ENCODE peak calls at places on chromosomes 16 and 17, in nine cellular contexts. L is transverse colon; N is activated CD8-positive, alpha-beta T cell treated with anti-CD3 and anti-CD28 coated beads for 36 hours; J is MM.1S; K is AG04449; R is IMR-90; H is fibroblast of the aortic adventitia; Y is neural crest cell; M is AG09309. G is an unnamed sample.

GRCh38 chr16:27999687-28000086 is 63.8 kb downstream of the GSG1L start:
- DNase-seq in H (no peak), R (peak; percentile 12), Y (no peak), K (no peak), L (no peak), N (no peak), J (no peak), M (no peak), G (no peak)

GRCh38 chr16:88456356-88457292 is 3.5 kb downstream of the ZFPM1 start:
- DNase-seq in H (no peak), K (no peak), M (no peak), L (no peak), N (peak; percentile 89), R (no peak), J (no peak), Y (no peak), G (no peak)

GRCh38 chr16:53713403-53714013 is 9.6 kb downstream of the FTO start:
- DNase-seq in L (no peak), N (no peak), M (no peak), K (no peak), J (no peak), R (no peak), Y (no peak), H (peak; percentile 42), G (no peak)

GRCh38 chr17:3512512-3513171 is 36.8 kb downstream of the ASPA start:
- DNase-seq in J (no peak), L (peak; percentile 37), N (no peak), Y (peak; percentile 53), K (peak; percentile 4), R (peak; percentile 20), H (peak; percentile 81), M (no peak), G (no peak)

GRCh38 chr16:3829631-3830536 is 50.6 kb downstream of the CREBBP start:
- DNase-seq in K (no peak), L (no peak), Y (no peak), M (no peak), N (no peak), J (no peak), H (no peak), R (peak; percentile 72), G (no peak)

GRCh38 chr17:61353211-61353610 is 46.4 kb upstream of the TBX2 start:
- DNase-seq in H (no peak), K (no peak), N (no peak), Y (no peak), M (no peak), L (no peak), R (no peak), J (no peak), G (no peak)

GRCh38 chr17:72034000-72034399 is 86.8 kb upstream of the SOX9 start:
- DNase-seq in Y (no peak), M (no peak), H (no peak), J (no peak), K (no peak), L (no peak), R (no peak), N (no peak), G (no peak)

GRCh38 chr17:38701504-38702165 is 3.4 kb upstream of the MLLT6 start:
- DNase-seq in R (peak; percentile 71), Y (no peak), N (peak; percentile 95), H (peak; percentile 41), M (no peak), K (no peak), J (peak; percentile 72), L (peak; percentile 59), G (peak; percentile 35)

GRCh38 chr17:36722121-36722902 is 120.9 kb downstream of the MRM1 start:
- DNase-seq in M (no peak), H (peak; percentile 6), R (peak; percentile 5), Y (peak; percentile 77), J (no peak), K (no peak), L (peak; percentile 74), N (peak; percentile 90), G (no peak)

GRCh38 chr17:43359469-43360105 is 39.2 kb upstream of the ARL4D start:
- DNase-seq in J (no peak), Y (no peak), L (peak; percentile 21), R (no peak), H (no peak), K (no peak), N (no peak), M (no peak), G (no peak)

DNA sequence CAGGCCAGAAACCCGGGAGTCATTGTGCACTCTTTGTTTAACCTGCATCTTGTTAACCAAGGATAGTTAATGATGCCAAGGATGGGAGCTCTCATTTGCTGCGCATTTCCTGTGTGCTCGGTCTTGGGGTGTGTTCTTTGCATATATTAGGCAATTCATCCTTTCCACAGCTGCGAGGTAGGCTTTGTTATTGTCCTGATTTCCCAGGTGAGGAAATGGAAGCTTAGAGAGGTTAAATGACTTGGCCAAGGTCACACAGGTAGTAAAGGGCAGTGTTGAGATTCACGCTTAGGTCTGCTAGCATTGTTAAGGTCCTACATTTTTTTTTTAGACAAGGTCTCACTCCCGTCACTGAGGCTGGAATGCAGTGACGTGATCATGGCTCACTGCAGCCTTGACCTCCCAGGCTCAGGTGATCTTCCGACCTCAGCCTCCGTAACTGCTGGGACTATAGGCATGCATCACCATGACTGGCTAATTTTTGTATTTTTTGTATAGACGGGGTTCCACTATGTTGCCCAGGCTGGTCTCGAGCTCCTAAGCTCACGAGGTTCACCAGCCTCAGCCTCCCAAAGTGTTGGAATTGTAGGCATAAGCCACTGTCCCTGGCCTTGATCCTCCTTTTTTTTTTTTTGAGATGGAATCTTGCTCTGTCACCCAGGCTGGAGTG is 5.0 kb upstream of the LRRC75A start:
- DNase-seq in J (no peak), R (no peak), H (no peak), L (no peak), N (no peak), M (no peak), Y (no peak), K (no peak), G (no peak)
- TF ChIP-seq CTCF in J (no peak), R (no peak), H (no peak), L (no peak), N (no peak), M (no peak), Y (no peak), K (no peak), G (no peak)

GRCh38 chr17:80101946-80102706 is 745 bp downstream of the GAA start:
- DNase-seq in N (peak; percentile 25), J (no peak), R (peak; percentile 77), Y (no peak), K (no peak), H (peak; percentile 19), M (no peak), L (no peak), G (peak; percentile 8)

GRCh38 chr17:80099291-80100034 is 1.9 kb upstream of the GAA start:
- DNase-seq in L (no peak), K (no peak), Y (no peak), N (no peak), J (no peak), R (no peak), M (no peak), H (no peak), G (no peak)

GRCh38 chr17:80103061-80103481 is 1.7 kb downstream of the GAA start:
- DNase-seq in Y (no peak), J (no peak), M (no peak), H (no peak), R (no peak), K (no peak), L (no peak), N (no peak), G (peak; percentile 22)

GRCh38 chr17:80100035-80100323 is 1.4 kb upstream of the GAA start:
- DNase-seq in M (no peak), R (no peak), J (no peak), N (peak; percentile 11), K (no peak), H (no peak), L (no peak), Y (no peak), G (no peak)

DNA sequence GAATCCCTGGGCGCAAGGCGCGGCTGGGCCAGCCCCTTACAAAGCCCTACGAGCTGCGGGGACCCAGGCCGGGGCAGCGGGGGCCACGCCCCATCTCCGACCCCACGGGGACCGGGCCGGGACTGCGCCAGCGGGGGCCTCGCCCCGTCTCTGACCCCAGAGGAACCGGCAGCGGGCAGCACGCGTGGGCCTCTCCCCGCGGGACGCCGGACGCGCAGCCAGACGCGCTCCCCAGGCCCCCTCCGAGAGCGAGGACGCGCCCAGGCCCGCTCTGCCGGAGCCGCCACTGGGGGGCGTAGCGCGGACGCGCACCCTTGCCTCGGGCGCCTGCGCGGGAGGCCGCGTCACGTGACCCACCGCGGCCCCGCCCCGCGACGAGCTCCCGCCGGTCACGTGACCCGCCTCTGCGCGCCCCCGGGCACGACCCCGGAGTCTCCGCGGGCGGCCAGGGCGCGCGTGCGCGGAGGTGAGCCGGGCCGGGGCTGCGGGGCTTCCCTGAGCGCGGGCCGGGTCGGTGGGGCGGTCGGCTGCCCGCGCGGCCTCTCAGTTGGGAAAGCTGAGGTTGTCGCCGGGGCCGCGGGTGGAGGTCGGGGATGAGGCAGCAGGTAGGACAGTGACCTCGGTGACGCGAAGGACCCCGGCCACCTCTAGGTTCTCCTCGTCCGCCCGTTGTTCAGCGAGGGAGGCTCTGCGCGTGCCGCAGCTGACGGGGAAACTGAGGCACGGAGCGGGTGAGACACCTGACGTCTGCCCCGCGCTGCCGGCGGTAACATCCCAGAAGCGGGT is at the start of gene GAA:
- DNase-seq in R (peak; percentile 76), M (peak; percentile 11), K (no peak), N (peak; percentile 86), L (peak; percentile 88), H (peak; percentile 77), Y (peak; percentile 92), J (peak; percentile 88), G (peak; percentile 68)
- TF ChIP-seq CTCF in R (peak; percentile 91), M (peak; percentile 55), K (peak; percentile 80), N (peak; percentile 89), L (peak; percentile 85), H (peak; percentile 62), Y (peak; percentile 88), J (peak; percentile 47), G (peak; percentile 69)

GRCh38 chr17:81368623-81369022 is 26.6 kb upstream of the BAHCC1 start:
- DNase-seq in J (no peak), L (no peak), R (no peak), K (no peak), N (no peak), Y (no peak), M (no peak), H (no peak), G (no peak)

GRCh38 chr17:81374890-81375289 is 20.4 kb upstream of the BAHCC1 start:
- DNase-seq in N (no peak), M (no peak), R (no peak), H (no peak), K (no peak), Y (no peak), L (no peak), J (no peak), G (no peak)

GRCh38 chr17:81373536-81374160 is 21.6 kb upstream of the BAHCC1 start:
- DNase-seq in R (no peak), K (no peak), Y (no peak), N (no peak), J (no peak), H (no peak), M (no peak), L (no peak), G (no peak)

GRCh38 chr17:81370304-81370703 is 25.0 kb upstream of the BAHCC1 start:
- DNase-seq in N (no peak), J (no peak), L (no peak), Y (no peak), R (no peak), K (no peak), H (no peak), M (no peak), G (no peak)

GRCh38 chr17:81371910-81372760 is 23.1 kb upstream of the BAHCC1 start:
- DNase-seq in L (peak; percentile 38), R (peak; percentile 48), K (no peak), Y (no peak), M (no peak), J (no peak), N (no peak), H (peak; percentile 50), G (peak; percentile 50)
- TF ChIP-seq CTCF in L (peak; percentile 36), R (peak; percentile 52), K (peak; percentile 80), Y (peak; percentile 53), M (peak; percentile 72), J (no peak), N (no peak), H (peak; percentile 59), G (peak; percentile 44)

GRCh38 chr17:77542551-77543490 is 402.1 kb downstream of the SEC14L1 start:
- DNase-seq in H (peak; percentile 91), K (peak; percentile 40), N (peak; percentile 80), L (peak; percentile 76), J (peak; percentile 81), Y (peak; percentile 74), M (peak; percentile 57), R (peak; percentile 78), G (peak; percentile 78)
- TF ChIP-seq CTCF in H (peak; percentile 98), K (peak; percentile 88), N (peak; percentile 93), L (peak; percentile 84), J (peak; percentile 96), Y (peak; percentile 89), M (peak; percentile 98), R (peak; percentile 96), G (peak; percentile 93)

G was measured in MCF 10A.